ENCODE peak calls at places on chromosome 3, in eight cellular contexts. U is GM03348; E is NCI-H748 treated with DMSO at 0.1 percent for 48 hours; M is non-pigmented ciliary epithelial cell; S is activated CD4-positive, alpha-beta T cell treated with anti-CD3 and anti-CD28 coated beads, Interleukin-2, amount 50 U/mL, for 24 hours; B is sciatic nerve; Y is brain pericyte; C is nephron progenitor cell. L is an unnamed sample.

GRCh38 chr3:184531580-184532290 is 29.9 kb upstream of the EPHB3 start:
- DNase-seq in U (no peak), E (no peak), M (no peak), S (no peak), B (no peak), Y (no peak), C (no peak), L (no peak)

GRCh38 chr3:195558602-195559001 is 15.5 kb upstream of the PPP1R2 start:
- DNase-seq in U (no peak), E (peak; percentile 3), M (peak; percentile 19), S (no peak), B (no peak), Y (no peak), C (no peak), L (no peak)

GRCh38 chr3:114216186-114216970 is 21.0 kb downstream of the ZNF80 start:
- DNase-seq in U (peak; percentile 16), E (no peak), M (no peak), S (no peak), B (no peak), Y (peak; percentile 47), C (no peak), L (no peak)

GRCh38 chr3:181716916-181717315 is 5.2 kb downstream of the SOX2 start:
- DNase-seq in U (no peak), E (no peak), M (no peak), S (no peak), B (no peak), Y (no peak), C (no peak), L (no peak)

GRCh38 chr3:65436580-65436979 is 602.1 kb downstream of the MAGI1 start:
- DNase-seq in U (no peak), E (peak; percentile 5), M (no peak), S (no peak), B (no peak), Y (no peak), C (peak; percentile 45), L (peak; percentile 58)

GRCh38 chr3:184040010-184040409 is 8.5 kb downstream of the HTR3D start:
- DNase-seq in U (peak; percentile 40), E (no peak), M (no peak), S (no peak), B (no peak), Y (no peak), C (no peak), L (peak; percentile 40)

GRCh38 chr3:165635791-165636681 is 201.2 kb downstream of the BCHE start:
- DNase-seq in U (no peak), E (no peak), M (no peak), S (no peak), B (no peak), Y (no peak), C (no peak), L (no peak)

GRCh38 chr3:13621381-13622221 is 72.7 kb downstream of the FBLN2 start:
- DNase-seq in U (no peak), E (no peak), M (no peak), S (no peak), B (no peak), Y (no peak), C (no peak), L (no peak)

GRCh38 chr3:15512173-15512572 is 9.3 kb downstream of the COLQ start:
- DNase-seq in U (no peak), E (peak; percentile 63), M (no peak), S (no peak), B (no peak), Y (no peak), C (no peak), L (no peak)

GRCh38 chr3:37892917-37893595 is 31.4 kb downstream of the CTDSPL start:
- DNase-seq in U (no peak), E (no peak), M (no peak), S (no peak), B (no peak), Y (no peak), C (peak; percentile 43), L (no peak)

GRCh38 chr3:143865302-143865701 is 17.0 kb upstream of the SLC9A9 start:
- DNase-seq in U (no peak), E (no peak), M (no peak), S (no peak), B (no peak), Y (no peak), C (no peak), L (no peak)

GRCh38 chr3:47008258-47008671 is 28.8 kb downstream of the NBEAL2 start:
- DNase-seq in U (no peak), E (no peak), M (no peak), S (no peak), B (peak; percentile 58), Y (no peak), C (no peak), L (no peak)

GRCh38 chr3:4994144-4994730 is 15.0 kb downstream of the BHLHE40 start:
- DNase-seq in U (no peak), E (no peak), M (no peak), S (no peak), B (no peak), Y (no peak), C (no peak), L (no peak)

GRCh38 chr3:61584494-61584893 is 23.1 kb downstream of the PTPRG start:
- DNase-seq in U (no peak), E (no peak), M (no peak), S (no peak), B (no peak), Y (no peak), C (no peak), L (no peak)

GRCh38 chr3:50419595-50419994 is 60.3 kb upstream of the TMEM115 start:
- DNase-seq in U (no peak), E (no peak), M (no peak), S (no peak), B (no peak), Y (no peak), C (no peak), L (no peak)

GRCh38 chr3:65584913-65585312 is 453.8 kb downstream of the MAGI1 start:
- DNase-seq in U (no peak), E (no peak), M (no peak), S (no peak), B (no peak), Y (no peak), C (no peak), L (no peak)

GRCh38 chr3:123337226-123337625 is 111.7 kb downstream of the ADCY5 start:
- DNase-seq in U (no peak), E (no peak), M (no peak), S (no peak), B (no peak), Y (no peak), C (no peak), L (no peak)

L was measured in glutamatergic neuron.